ENCODE peak calls at places on chromosomes 7 and 10, in six cellular contexts. Z is left lobe of liver; F is Right ventricle myocardium superior; R is GM12865; Q is stimulated activated CD8-positive, alpha-beta memory T cell treated with anti-CD3 and anti-CD28 coated beads, Interleukin-12 subunit alpha, Interleukin-12 subunit beta, amount 100 ng/mL, for 4 hours; W is AG09309. N is an unnamed sample.

GRCh38 chr7:3244241-3244814 is 56.7 kb upstream of the SDK1 start:
- DNase-seq in Q (no peak), R (no peak), F (no peak), Z (no peak), W (no peak), N (no peak)

GRCh38 chr7:27992755-27993478 is 187.7 kb downstream of the JAZF1 start:
- DNase-seq in R (no peak), Z (no peak), F (no peak), W (no peak), Q (no peak), N (no peak)

GRCh38 chr7:136857573-136857972 is 10.9 kb upstream of the CHRM2 start:
- DNase-seq in Q (no peak), W (no peak), Z (no peak), R (no peak), F (no peak), N (peak)

GRCh38 chr7:296546-296945 is 6.6 kb downstream of the FOXL3 start:
- DNase-seq in F (no peak), Q (no peak), W (no peak), R (no peak), Z (no peak), N (no peak)

GRCh38 chr10:88389456-88389855 is 193.7 kb downstream of the RNLS start:
- DNase-seq in F (no peak), Z (no peak), Q (no peak), W (no peak), R (peak), N (peak)

GRCh38 chr10:18474111-18474455 is 177.3 kb downstream of the NSUN6 start:
- DNase-seq in Q (no peak), Z (no peak), F (no peak), W (no peak), R (no peak), N (no peak)

GRCh38 chr7:149856-150636 is 42.3 kb upstream of the FAM20C start:
- DNase-seq in W (no peak), R (peak), Z (peak), Q (peak), F (peak), N (no peak)

GRCh38 chr10:92542458-92542857 is 31.4 kb downstream of the IDE start:
- DNase-seq in R (no peak), Q (no peak), W (no peak), Z (no peak), F (no peak), N (no peak)

GRCh38 chr7:79619216-79619615 is 165.7 kb upstream of the MAGI2 start:
- DNase-seq in Z (no peak), Q (no peak), W (no peak), R (no peak), F (no peak), N (no peak)

GRCh38 chr7:5284304-5285281 is 1.9 kb downstream of the SLC29A4 start:
- DNase-seq in F (no peak), W (no peak), R (peak), Z (peak), Q (no peak), N (peak)

GRCh38 chr7:157138101-157138423 is 664 bp upstream of the UBE3C start:
- DNase-seq in F (no peak), W (no peak), Q (no peak), R (no peak), Z (no peak), N (no peak)

GRCh38 chr10:17232276-17232987 is 4.4 kb downstream of the VIM start:
- DNase-seq in Q (no peak), R (peak), F (no peak), Z (no peak), W (no peak), N (no peak)

GRCh38 chr7:114889646-114890285 is 32.1 kb upstream of the MDFIC start:
- DNase-seq in Q (no peak), W (peak), R (peak), F (no peak), Z (no peak), N (no peak)

GRCh38 chr10:6108631-6109443 is 20.0 kb downstream of the RBM17 start:
- DNase-seq in Z (no peak), F (no peak), R (peak), W (no peak), Q (no peak), N (peak)

GRCh38 chr10:37937864-37938263 is 38.6 kb downstream of the ZNF25 start:
- DNase-seq in Q (no peak), F (no peak), Z (no peak), R (no peak), W (no peak), N (no peak)

GRCh38 chr7:100021297-100021696 is 5.9 kb downstream of the ZKSCAN1 start:
- DNase-seq in Q (no peak), Z (no peak), W (no peak), R (no peak), F (no peak), N (no peak)

GRCh38 chr10:28730031-28730778 is 52.9 kb downstream of the BAMBI start:
- DNase-seq in W (peak), Z (no peak), Q (no peak), R (no peak), F (no peak), N (no peak)

GRCh38 chr7:18262054-18262453 is 233.5 kb upstream of the HDAC9 start:
- DNase-seq in F (no peak), Q (no peak), Z (no peak), W (no peak), R (no peak), N (no peak)

GRCh38 chr10:5560844-5561703 is 36.3 kb downstream of the CALML3 start:
- DNase-seq in W (no peak), R (no peak), Q (no peak), F (peak), Z (peak), N (no peak)

GRCh38 chr7:98283127-98283886 is 1.8 kb downstream of the BRI3 start:
- DNase-seq in W (peak), F (peak), Q (no peak), Z (no peak), R (no peak), N (peak)

GRCh38 chr10:128623776-128624175 is 497.6 kb upstream of the MKI67 start:
- DNase-seq in R (no peak), Z (no peak), Q (no peak), W (no peak), F (no peak), N (no peak)

N was measured in Karpas-422.